ENCODE peak calls at places on chromosomes 1 and 21, in four cellular contexts. V is HepG2, A is upper lobe of left lung, C is GM12878. R is an unnamed sample.

GRCh38 chr1:22652881-22653316 is at the start of gene C1QB:
- ATAC-seq in A (peak; percentile 88), C (no peak), V (no peak), R (peak; percentile 85)

GRCh38 chr1:180178511-180179161 is 24.0 kb downstream of the QSOX1 start:
- ATAC-seq in C (peak; percentile 82), A (peak; percentile 82), V (peak; percentile 63), R (peak; percentile 55)

GRCh38 chr1:206814716-206815341 is 42.5 kb upstream of the IL10 start:
- ATAC-seq in V (no peak), A (peak; percentile 64), C (peak; percentile 42), R (no peak)

GRCh38 chr1:205481279-205481617 is 23.2 kb upstream of the CDK18 start:
- ATAC-seq in C (peak; percentile 48), A (no peak), V (no peak), R (no peak)

GRCh38 chr21:46081022-46081861 is 16.7 kb upstream of the COL6A2 start:
- ATAC-seq in A (no peak), C (no peak), V (peak; percentile 51), R (no peak)

GRCh38 chr1:57788333-57788732 is 364.5 kb upstream of the DAB1 start:
- ATAC-seq in C (no peak), V (no peak), A (no peak), R (no peak)

GRCh38 chr1:9625761-9626160 is 25.8 kb upstream of the PIK3CD start:
- ATAC-seq in A (no peak), V (no peak), C (no peak), R (no peak)

GRCh38 chr1:223212441-223212840 is 69.4 kb upstream of the TLR5 start:
- ATAC-seq in V (no peak), C (no peak), A (no peak), R (no peak)

GRCh38 chr1:165512817-165513216 is 31.0 kb upstream of the LRRC52 start:
- ATAC-seq in A (no peak), V (no peak), C (no peak), R (no peak)

GRCh38 chr1:84506729-84507453 is 510 bp upstream of the GNG5 start:
- ATAC-seq in C (no peak), V (no peak), A (no peak), R (no peak)

GRCh38 chr21:25907573-25908275 is 173.0 kb downstream of the GABPA start:
- ATAC-seq in V (no peak), C (no peak), A (no peak), R (no peak)

GRCh38 chr1:227273557-227273956 is 44.7 kb downstream of the CDC42BPA start:
- ATAC-seq in C (no peak), A (no peak), V (no peak), R (no peak)

GRCh38 chr1:234408757-234409156 is 35.5 kb downstream of the COA6 start:
- ATAC-seq in V (no peak), C (no peak), A (no peak), R (no peak)

GRCh38 chr1:6743189-6744101 is 41.8 kb upstream of the CAMTA1 start:
- ATAC-seq in V (peak; percentile 69), A (peak; percentile 92), C (peak; percentile 72), R (peak; percentile 90)

GRCh38 chr21:18913914-18914313 is 510.3 kb upstream of the TMPRSS15 start:
- ATAC-seq in A (no peak), V (no peak), C (no peak), R (no peak)

GRCh38 chr21:35438643-35439404 is 389.7 kb upstream of the RUNX1 start:
- ATAC-seq in A (peak; percentile 38), C (peak; percentile 69), V (no peak), R (no peak)

GRCh38 chr1:28031173-28031572 is 57.2 kb downstream of the EYA3 start:
- ATAC-seq in C (no peak), V (no peak), A (no peak), R (no peak)

GRCh38 chr1:115980998-115981993 is 5.0 kb downstream of the SLC22A15 start:
- ATAC-seq in A (peak; percentile 77), C (peak; percentile 78), V (peak; percentile 60), R (peak; percentile 19)

GRCh38 chr1:221563476-221563921 is 178.4 kb downstream of the DUSP10 start:
- ATAC-seq in C (no peak), V (no peak), A (peak; percentile 29), R (no peak)

GRCh38 chr1:113390871-113391642 is 742 bp downstream of the MAGI3 start:
- ATAC-seq in A (peak; percentile 1), V (peak; percentile 3), C (peak; percentile 10), R (no peak)
- TF ChIP-seq EP300 in A (no peak), V (no peak), C (no peak), R (no peak)

GRCh38 chr1:160116277-160117147 is 953 bp downstream of the ATP1A2 start:
- ATAC-seq in A (no peak), V (no peak), C (no peak), R (peak; percentile 31)
- H3K4me1 ChIP-seq in A (peaks cover 11% of the 10 kb centered on the region), V (peaks cover 68% of the 10 kb centered on the region), C (no peaks in the 10 kb centered on the region), R (no peaks in the 10 kb centered on the region)

DNA sequence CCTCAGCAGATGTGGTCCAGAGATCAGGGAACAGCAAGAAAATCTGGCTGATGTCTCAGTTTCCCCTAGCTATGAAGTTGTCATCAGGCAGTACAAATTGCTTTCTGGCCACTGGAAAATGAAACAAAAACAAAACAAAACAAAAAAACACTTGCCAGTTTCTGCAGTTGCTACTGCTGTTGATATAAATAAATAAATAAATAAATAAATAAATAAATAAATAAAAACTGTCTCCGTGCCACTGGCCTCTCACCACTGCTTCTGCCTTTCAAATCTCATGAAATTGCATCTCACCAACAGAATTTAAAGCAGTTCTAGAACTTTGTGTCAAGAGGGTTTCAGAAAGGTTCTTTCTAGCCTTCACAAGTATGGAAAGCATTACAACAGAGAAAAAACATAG is 62.9 kb downstream of the C1orf87 start:
- ATAC-seq in C (no peak), A (no peak), V (no peak), R (no peak)
- TF ChIP-seq POLR2AphosphoS5 in C (no peak), A (no peak), V (no peak), R (no peak)

DNA sequence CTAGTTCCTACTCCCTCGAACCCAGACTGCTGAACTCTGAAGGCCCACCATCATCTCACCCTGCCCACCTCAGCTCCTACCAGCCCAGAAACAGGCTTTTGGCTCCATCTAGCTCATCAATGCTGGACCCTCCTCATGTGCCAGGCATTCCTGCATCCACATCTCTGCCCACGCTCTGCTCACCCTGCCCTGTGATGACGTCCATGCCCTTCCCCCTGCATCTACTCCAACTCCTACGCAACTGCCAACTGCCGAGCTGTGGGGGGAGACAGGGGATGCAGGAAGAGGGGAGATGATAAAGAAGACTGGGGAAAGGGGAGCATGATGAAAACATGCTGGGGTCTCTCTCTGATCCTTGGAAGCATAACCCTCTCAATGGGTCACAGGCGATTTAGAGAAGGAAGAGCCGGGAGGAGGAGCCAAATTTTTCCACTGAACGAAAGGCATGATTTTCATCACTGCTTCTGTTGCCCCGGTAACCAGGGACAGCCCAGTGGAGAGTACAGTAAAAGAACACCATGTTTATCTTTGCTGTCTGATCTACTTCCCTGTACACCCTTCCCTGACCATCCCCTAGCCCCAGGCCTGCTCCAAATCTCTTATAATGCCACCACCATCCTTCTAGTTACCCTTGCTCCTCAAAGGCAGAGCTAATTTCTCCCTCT is 44.3 kb downstream of the CD34 start:
- ATAC-seq in C (no peak), V (no peak), A (peak; percentile 79), R (peak; percentile 78)
- TF ChIP-seq EP300 in C (no peak), V (no peak), A (no peak), R (no peak)

GRCh38 chr1:21643624-21644023 is 25.5 kb downstream of the RAP1GAP start:
- ATAC-seq in A (no peak), V (no peak), C (no peak), R (no peak)

GRCh38 chr1:21640653-21641052 is 28.5 kb downstream of the RAP1GAP start:
- ATAC-seq in A (no peak), C (no peak), V (no peak), R (no peak)

GRCh38 chr1:21641537-21641936 is 27.6 kb downstream of the RAP1GAP start:
- ATAC-seq in A (no peak), C (no peak), V (no peak), R (no peak)

GRCh38 chr1:21641076-21641475 is 28.1 kb downstream of the RAP1GAP start:
- ATAC-seq in V (no peak), A (no peak), C (no peak), R (no peak)

DNA sequence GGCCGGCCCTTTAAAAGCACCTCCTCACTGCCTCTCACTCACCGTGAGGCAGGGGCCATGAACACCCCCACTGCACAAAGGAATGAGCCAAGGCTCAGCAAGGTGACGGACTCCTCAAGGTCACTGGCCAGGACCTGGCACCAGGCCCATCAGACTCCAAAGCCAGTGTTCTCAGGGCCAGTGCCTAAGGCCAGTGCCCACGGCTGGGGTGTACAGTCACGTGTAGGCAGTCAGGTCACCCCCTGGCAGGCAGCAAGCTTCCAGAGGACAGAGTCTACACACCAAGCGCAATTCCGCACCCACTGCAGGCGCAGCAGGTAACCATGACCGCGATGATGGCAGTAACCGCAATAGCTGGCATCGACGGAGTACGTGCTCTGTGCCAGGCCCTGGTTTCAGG is 27.2 kb downstream of the RAP1GAP start:
- ATAC-seq in V (no peak), A (no peak), C (no peak), R (no peak)
- H3K4me1 ChIP-seq in V (peaks cover 11% of the 10 kb centered on the region), A (no peaks in the 10 kb centered on the region), C (no peaks in the 10 kb centered on the region), R (no peaks in the 10 kb centered on the region)

GRCh38 chr21:14598065-14598464 is 52.0 kb upstream of the SAMSN1 start:
- ATAC-seq in V (no peak), C (no peak), A (no peak), R (no peak)
- TF ChIP-seq POLR2AphosphoS5 in V (no peak), C (no peak), A (no peak), R (no peak)